ENCODE peak calls at places on chromosomes 1 and 21, in ten cellular contexts. M is progenitor cell of endocrine pancreas; Q is AG09319; S is HT-29; L is glomerular endothelial cell; F is activated CD4-positive, alpha-beta memory T cell treated with anti-CD3 and anti-CD28 coated beads, Interleukin-2, amount 10 ng/mL, durations not matched to agents 7 days and 5 days; G is cardiac muscle cell; Y is iris pigment epithelial cell; W is NCI-H2081; K is GF-D8. J is an unnamed sample.

GRCh38 chr1:93613895-93614294 is 67.7 kb downstream of the BCAR3 start:
- DNase-seq in M (no peak), Q (no peak), S (no peak), L (no peak), F (no peak), G (peak), Y (peak), W (no peak), K (no peak), J (no peak)

GRCh38 chr1:155040358-155041093 is 6.9 kb downstream of the DCST1 start:
- DNase-seq in M (no peak), Q (no peak), S (no peak), L (no peak), F (no peak), G (no peak), Y (no peak), W (no peak), K (no peak), J (no peak)

GRCh38 chr1:3533051-3534048 is 78.0 kb downstream of the MEGF6 start:
- DNase-seq in M (no peak), Q (no peak), S (no peak), L (no peak), F (no peak), G (no peak), Y (no peak), W (no peak), K (no peak), J (no peak)

GRCh38 chr1:9182784-9183257 is 51.8 kb upstream of the H6PD start:
- DNase-seq in M (no peak), Q (no peak), S (no peak), L (no peak), F (peak), G (no peak), Y (no peak), W (no peak), K (no peak), J (no peak)

GRCh38 chr1:192592493-192592892 is 16.9 kb downstream of the RGS1 start:
- DNase-seq in M (no peak), Q (no peak), S (no peak), L (no peak), F (no peak), G (no peak), Y (no peak), W (no peak), K (no peak), J (no peak)

GRCh38 chr1:247415423-247416361 is at the start of gene NLRP3:
- DNase-seq in M (no peak), Q (no peak), S (no peak), L (no peak), F (peak), G (no peak), Y (no peak), W (no peak), K (peak), J (no peak)

GRCh38 chr1:26225033-26225831 is 8.8 kb upstream of the CEP85 start:
- DNase-seq in M (peak), Q (no peak), S (no peak), L (no peak), F (peak), G (peak), Y (peak), W (no peak), K (no peak), J (peak)

GRCh38 chr1:202576816-202577215 is 133.4 kb downstream of the SYT2 start:
- DNase-seq in M (no peak), Q (peak), S (no peak), L (no peak), F (no peak), G (no peak), Y (peak), W (no peak), K (peak), J (no peak)

GRCh38 chr1:175742790-175743459 is 470 bp downstream of the TNR start:
- DNase-seq in M (peak), Q (no peak), S (peak), L (peak), F (no peak), G (peak), Y (peak), W (peak), K (no peak), J (no peak)

GRCh38 chr1:244052011-244052727 is 1.1 kb downstream of the ZBTB18 start:
- DNase-seq in M (no peak), Q (no peak), S (no peak), L (no peak), F (no peak), G (no peak), Y (peak), W (peak), K (peak), J (peak)

GRCh38 chr1:46166521-46167462 is 8.1 kb upstream of the TSPAN1 start:
- DNase-seq in M (no peak), Q (no peak), S (no peak), L (no peak), F (peak), G (no peak), Y (no peak), W (no peak), K (no peak), J (peak)

GRCh38 chr21:41411449-41412089 is 14.5 kb upstream of the MX1 start:
- DNase-seq in M (no peak), Q (no peak), S (peak), L (no peak), F (peak), G (no peak), Y (no peak), W (no peak), K (no peak), J (peak)

GRCh38 chr1:76799700-76800099 is 67.6 kb upstream of the ST6GALNAC5 start:
- DNase-seq in M (no peak), Q (no peak), S (no peak), L (no peak), F (no peak), G (no peak), Y (no peak), W (peak), K (no peak), J (no peak)

GRCh38 chr1:6095511-6096242 is 50.0 kb downstream of the KCNAB2 start:
- DNase-seq in M (no peak), Q (no peak), S (no peak), L (no peak), F (no peak), G (no peak), Y (no peak), W (no peak), K (no peak), J (no peak)

GRCh38 chr1:116242741-116243140 is 130.3 kb upstream of the ATP1A1 start:
- DNase-seq in M (no peak), Q (no peak), S (peak), L (no peak), F (no peak), G (no peak), Y (no peak), W (no peak), K (no peak), J (no peak)

GRCh38 chr21:29145354-29145782 is 14.9 kb downstream of the MAP3K7CL start:
- DNase-seq in M (no peak), Q (peak), S (no peak), L (peak), F (no peak), G (no peak), Y (peak), W (no peak), K (no peak), J (no peak)

GRCh38 chr1:11893907-11894251 is 32.3 kb downstream of the KIAA2013 start:
- DNase-seq in M (peak), Q (no peak), S (peak), L (no peak), F (peak), G (peak), Y (peak), W (peak), K (no peak), J (peak)

GRCh38 chr1:212213754-212214153 is 71.5 kb upstream of the PPP2R5A start:
- DNase-seq in M (no peak), Q (no peak), S (no peak), L (no peak), F (no peak), G (no peak), Y (no peak), W (no peak), K (no peak), J (no peak)

GRCh38 chr1:154791292-154792278 is 78.5 kb downstream of the KCNN3 start:
- DNase-seq in M (no peak), Q (no peak), S (no peak), L (peak), F (peak), G (no peak), Y (peak), W (no peak), K (no peak), J (no peak)

GRCh38 chr1:238892612-238893011 is 493.8 kb upstream of the CHRM3 start:
- DNase-seq in M (no peak), Q (no peak), S (peak), L (no peak), F (no peak), G (no peak), Y (peak), W (no peak), K (no peak), J (no peak)

GRCh38 chr1:205805082-205805711 is 7.8 kb downstream of the SLC41A1 start:
- DNase-seq in M (no peak), Q (no peak), S (no peak), L (no peak), F (peak), G (no peak), Y (no peak), W (no peak), K (no peak), J (no peak)

GRCh38 chr1:101314244-101314643 is 77.4 kb downstream of the S1PR1 start:
- DNase-seq in M (no peak), Q (no peak), S (no peak), L (no peak), F (no peak), G (no peak), Y (peak), W (no peak), K (no peak), J (no peak)

GRCh38 chr1:227902641-227902990 is 45.1 kb downstream of the WNT9A start:
- DNase-seq in M (no peak), Q (no peak), S (no peak), L (no peak), F (no peak), G (no peak), Y (no peak), W (no peak), K (no peak), J (no peak)

GRCh38 chr1:53138991-53139884 is 3.2 kb downstream of the SLC1A7 start:
- DNase-seq in M (no peak), Q (no peak), S (no peak), L (no peak), F (no peak), G (no peak), Y (peak), W (no peak), K (no peak), J (no peak)

GRCh38 chr1:93148001-93148400 is 32.2 kb downstream of the TMED5 start:
- DNase-seq in M (no peak), Q (peak), S (no peak), L (no peak), F (no peak), G (no peak), Y (peak), W (no peak), K (no peak), J (no peak)

J was measured in NCI-H774.